ENCODE peak calls at places on chromosomes 7 and 10, in eight cellular contexts. C is naive thymus-derived CD4-positive, alpha-beta T cell; P is CD8-positive, alpha-beta memory T cell; D is IMR-90; N is foreskin fibroblast; A is retinal pigment epithelial cell; B is tibial artery; U is Karpas-422. X is an unnamed sample.

GRCh38 chr10:63137306-63137705 is 4.2 kb downstream of the NRBF2 start:
- DNase-seq in C (no peak), P (no peak), D (peak), N (no peak), A (peak), B (no peak), U (no peak), X (no peak)

GRCh38 chr7:42237891-42238531 is 1.0 kb upstream of the GLI3 start:
- DNase-seq in C (no peak), P (no peak), D (peak), N (peak), A (no peak), B (peak), U (peak), X (no peak)

GRCh38 chr10:88582411-88582805 is 710 bp downstream of the RNLS start:
- DNase-seq in C (no peak), P (no peak), D (no peak), N (no peak), A (no peak), B (no peak), U (no peak), X (no peak)

GRCh38 chr7:44096326-44096881 is 7.7 kb upstream of the AEBP1 start:
- DNase-seq in C (no peak), P (no peak), D (no peak), N (no peak), A (no peak), B (no peak), U (no peak), X (no peak)

GRCh38 chr10:89431977-89432376 is 17.6 kb downstream of the IFIT5 start:
- DNase-seq in C (no peak), P (no peak), D (peak), N (peak), A (peak), B (no peak), U (no peak), X (no peak)

GRCh38 chr10:77444041-77444440 is 193.6 kb downstream of the KCNMA1 start:
- DNase-seq in C (no peak), P (no peak), D (no peak), N (no peak), A (no peak), B (no peak), U (no peak), X (no peak)

GRCh38 chr10:52879181-52879607 is 106.6 kb upstream of the MBL2 start:
- DNase-seq in C (no peak), P (no peak), D (peak), N (no peak), A (no peak), B (no peak), U (no peak), X (no peak)

GRCh38 chr10:94991243-94991888 is 52.9 kb downstream of the CYP2C9 start:
- DNase-seq in C (no peak), P (no peak), D (no peak), N (no peak), A (no peak), B (no peak), U (no peak), X (no peak)

GRCh38 chr7:106775552-106775936 is 89.5 kb upstream of the PIK3CG start:
- DNase-seq in C (no peak), P (no peak), D (peak), N (peak), A (no peak), B (no peak), U (no peak), X (no peak)

GRCh38 chr7:132516042-132516840 is 60.0 kb downstream of the PLXNA4 start:
- DNase-seq in C (no peak), P (no peak), D (peak), N (peak), A (peak), B (no peak), U (no peak), X (no peak)

GRCh38 chr10:132592790-132593788 is 55.5 kb downstream of the INPP5A start:
- DNase-seq in C (no peak), P (peak), D (no peak), N (no peak), A (no peak), B (peak), U (no peak), X (no peak)

GRCh38 chr10:132590094-132590751 is 52.6 kb downstream of the INPP5A start:
- DNase-seq in C (no peak), P (no peak), D (no peak), N (no peak), A (no peak), B (peak), U (no peak), X (no peak)

GRCh38 chr10:132589681-132590080 is 52.1 kb downstream of the INPP5A start:
- DNase-seq in C (no peak), P (no peak), D (no peak), N (no peak), A (no peak), B (no peak), U (no peak), X (no peak)

GRCh38 chr10:132590752-132591121 is 53.1 kb downstream of the INPP5A start:
- DNase-seq in C (no peak), P (no peak), D (no peak), N (no peak), A (no peak), B (peak), U (no peak), X (no peak)

GRCh38 chr10:132591166-132591971 is 53.8 kb downstream of the INPP5A start:
- DNase-seq in C (no peak), P (no peak), D (peak), N (peak), A (no peak), B (peak), U (no peak), X (no peak)
- H3K4me3 ChIP-seq in C (no peak), P (no peak), D (no peak), N (no peak), A (no peak), B (peak), U (no peak), X (no peak)

GRCh38 chr10:45000764-45001381 is at the start of gene ZNF22:
- DNase-seq in C (peak), P (peak), D (peak), N (peak), A (no peak), B (peak), U (peak), X (peak)
- H3K4me3 ChIP-seq in C (peak), P (peak), D (peak), N (peak), A (peak), B (peak), U (peak), X (peak)

GRCh38 chr7:143360788-143361551 is 1.5 kb downstream of the FAM131B start:
- DNase-seq in C (no peak), P (no peak), D (no peak), N (no peak), A (no peak), B (no peak), U (no peak), X (no peak)
- H3K4me3 ChIP-seq in C (no peak), P (no peak), D (no peak), N (no peak), A (peak), B (no peak), U (no peak), X (no peak)

GRCh38 chr7:142441074-142441403 is 183.2 kb upstream of the PRSS58 start:
- DNase-seq in C (no peak), P (no peak), D (no peak), N (no peak), A (no peak), B (no peak), U (no peak), X (no peak)
- H3K4me3 ChIP-seq in C (no peak), P (no peak), D (no peak), N (no peak), A (no peak), B (no peak), U (no peak), X (no peak)

DNA sequence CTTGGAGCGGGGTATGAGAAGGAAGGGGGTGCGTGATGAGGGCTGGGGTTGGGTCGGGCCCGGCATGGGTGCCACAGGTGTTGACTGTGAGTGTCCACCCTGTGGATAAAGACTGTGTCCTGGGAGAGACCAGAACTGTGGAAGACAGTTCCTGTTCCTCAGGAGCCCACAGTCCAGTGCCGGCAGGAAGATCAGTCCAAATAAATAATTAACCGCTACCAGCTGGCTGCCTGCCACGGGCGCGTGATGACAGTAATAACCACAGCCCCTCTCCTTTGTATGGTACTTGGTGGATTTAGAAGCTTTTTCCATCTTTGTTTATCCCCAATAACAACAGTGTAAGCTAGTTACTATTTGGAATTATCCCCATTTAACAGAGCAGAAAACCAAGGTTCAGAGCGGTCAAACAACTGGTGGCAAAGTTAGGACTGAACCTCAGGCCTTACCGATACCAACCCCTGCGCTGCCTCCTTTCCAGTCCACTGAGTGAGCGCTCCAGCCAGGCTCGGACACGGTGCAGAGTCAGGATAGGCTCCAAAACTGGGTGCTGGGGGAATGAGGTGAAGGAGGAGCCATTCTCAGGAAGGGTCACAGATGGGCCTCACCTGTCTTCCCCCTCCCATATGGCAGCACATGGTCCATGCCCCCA is 5.1 kb downstream of the ZMIZ1 start:
- DNase-seq in C (no peak), P (no peak), D (peak), N (no peak), A (no peak), B (peak), U (no peak), X (no peak)
- H3K4me3 ChIP-seq in C (no peak), P (no peak), D (no peak), N (no peak), A (no peak), B (no peak), U (no peak), X (no peak)

DNA sequence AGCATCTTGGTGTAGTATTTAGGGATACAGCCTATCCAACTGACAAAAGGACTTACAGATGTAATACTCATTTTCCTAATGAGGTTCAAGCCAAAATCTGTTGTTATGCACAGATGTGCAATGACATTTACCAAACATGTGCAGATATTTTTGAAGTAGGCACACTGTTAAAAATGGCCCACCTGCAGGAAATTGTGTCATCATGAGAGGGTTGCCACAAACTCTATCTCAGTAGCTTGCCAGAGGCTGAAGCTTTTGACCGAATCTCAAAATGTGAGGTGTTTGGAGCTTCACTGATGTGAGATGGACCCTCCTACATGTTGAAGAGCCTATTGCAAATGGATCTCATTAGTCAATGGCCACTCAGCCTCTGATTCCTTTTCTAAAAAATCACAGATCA is 89.7 kb upstream of the CSTF2T start:
- DNase-seq in C (no peak), P (no peak), D (no peak), N (no peak), A (no peak), B (no peak), U (no peak), X (no peak)
- H3K4me3 ChIP-seq in C (no peak), P (no peak), D (no peak), N (no peak), A (no peak), B (no peak), U (no peak), X (no peak)

DNA sequence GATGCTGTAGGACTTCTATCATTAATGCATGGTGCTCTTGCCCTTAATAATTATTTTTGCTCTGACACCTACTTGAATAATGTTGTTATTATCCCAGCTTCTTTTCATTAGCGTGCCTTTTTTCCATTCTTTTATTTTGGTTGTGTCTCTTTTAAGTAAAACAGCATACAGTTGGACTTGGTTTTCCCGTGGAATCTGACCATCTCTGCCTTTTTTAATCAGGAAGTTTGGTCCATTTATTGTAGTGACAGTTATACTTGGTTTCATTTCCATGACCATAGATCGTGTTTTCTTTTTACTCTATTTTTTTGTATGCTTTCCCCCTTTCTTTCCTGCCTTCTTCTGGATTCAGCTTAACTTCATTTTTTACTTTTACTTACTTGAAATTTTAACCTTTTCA is 4.6 kb downstream of the PAPOLB start:
- DNase-seq in C (no peak), P (no peak), D (no peak), N (no peak), A (no peak), B (no peak), U (no peak), X (no peak)
- H3K4me3 ChIP-seq in C (no peak), P (no peak), D (no peak), N (no peak), A (no peak), B (no peak), U (no peak), X (no peak)

GRCh38 chr10:104326991-104327610 is 11.2 kb downstream of the ITPRIP start:
- DNase-seq in C (no peak), P (no peak), D (no peak), N (no peak), A (no peak), B (peak), U (no peak), X (no peak)
- H3K4me3 ChIP-seq in C (no peak), P (no peak), D (no peak), N (no peak), A (peak), B (peak), U (no peak), X (no peak)